ENCODE peak calls at places on chromosomes 4 and X, in ten cellular contexts. R is A549, S is AG09309, D is bronchial epithelial cell, Q is IMR-90, X is endothelial cell of umbilical vein, L is astrocyte, K is lung, B is neural progenitor cell, M is kidney. Y is an unnamed sample.

GRCh38 chrX:1412551-1413161 is 20.7 kb upstream of the SLC25A6 start:
- DNase-seq in K (no peak), M (peak; percentile 35), L (no peak), D (no peak), R (no peak), Q (no peak), B (no peak), X (no peak), S (no peak), Y (no peak)

GRCh38 chrX:49915352-49916222 is 6.8 kb upstream of the CLCN5 start:
- DNase-seq in K (peak; percentile 34), X (peak; percentile 49), D (peak; percentile 44), L (peak; percentile 21), S (peak; percentile 28), R (peak; percentile 39), Q (peak; percentile 62), M (no peak), B (peak; percentile 61), Y (peak; percentile 50)

GRCh38 chr4:11631416-11631815 is 202.7 kb upstream of the HS3ST1 start:
- DNase-seq in Q (peak; percentile 63), R (no peak), M (no peak), D (peak; percentile 97), K (no peak), S (no peak), B (no peak), X (no peak), L (no peak), Y (no peak)

GRCh38 chr4:60241886-60242285 is 958.2 kb upstream of the ADGRL3 start:
- DNase-seq in D (no peak), S (no peak), X (no peak), B (peak; percentile 41), L (no peak), K (no peak), M (no peak), R (no peak), Q (no peak), Y (no peak)

GRCh38 chrX:39214380-39215126 is 413.3 kb downstream of the MID1IP1 start:
- DNase-seq in R (no peak), B (peak; percentile 24), L (no peak), D (no peak), Q (no peak), X (no peak), K (no peak), M (no peak), S (no peak), Y (no peak)

GRCh38 chrX:43949669-43950068 is 23.5 kb downstream of the NDP start:
- DNase-seq in R (peak; percentile 40), L (no peak), M (peak; percentile 73), D (no peak), K (no peak), B (peak; percentile 78), Q (no peak), S (no peak), X (peak; percentile 5), Y (no peak)

GRCh38 chrX:43840265-43840664 is 42.0 kb downstream of the MAOB start:
- DNase-seq in X (no peak), M (no peak), R (no peak), S (no peak), K (no peak), D (peak; percentile 43), L (no peak), B (no peak), Q (no peak), Y (no peak)

GRCh38 chr4:55722132-55722531 is 86.0 kb upstream of the NMU start:
- DNase-seq in Q (no peak), M (no peak), K (no peak), X (no peak), D (no peak), L (no peak), R (no peak), S (no peak), B (no peak), Y (no peak)

GRCh38 chrX:84133023-84133422 is 55.0 kb downstream of the RPS6KA6 start:
- DNase-seq in M (no peak), B (no peak), L (peak; percentile 18), R (no peak), D (no peak), K (no peak), S (no peak), Q (peak; percentile 21), X (no peak), Y (peak; percentile 10)

GRCh38 chr4:102299708-102300107 is 45.6 kb downstream of the SLC39A8 start:
- DNase-seq in X (peak; percentile 37), B (peak; percentile 72), L (peak; percentile 49), D (peak; percentile 46), S (peak; percentile 23), M (no peak), R (peak; percentile 8), K (peak; percentile 49), Q (peak; percentile 11), Y (peak; percentile 61)

GRCh38 chrX:17078031-17078730 is 131.7 kb downstream of the REPS2 start:
- DNase-seq in S (peak; percentile 40), M (no peak), D (peak; percentile 22), L (peak; percentile 68), B (no peak), X (peak; percentile 26), R (no peak), Q (peak; percentile 13), K (no peak), Y (peak; percentile 58)

GRCh38 chr4:6373541-6374410 is 98.6 kb downstream of the PPP2R2C start:
- DNase-seq in K (no peak), R (no peak), S (no peak), M (peak; percentile 16), D (no peak), X (no peak), L (no peak), Q (no peak), B (no peak), Y (no peak)

GRCh38 chrX:120468825-120469525 is at the start of gene LAMP2:
- DNase-seq in M (peak; percentile 95), B (peak; percentile 94), R (peak; percentile 79), L (peak; percentile 82), X (peak; percentile 86), K (peak; percentile 89), Q (peak; percentile 86), S (no peak), D (peak; percentile 71), Y (peak; percentile 86)

GRCh38 chr4:1204828-1205591 is 32.6 kb upstream of the SPON2 start:
- DNase-seq in R (no peak), Q (no peak), S (no peak), X (no peak), L (no peak), B (no peak), K (no peak), M (peak; percentile 74), D (no peak), Y (no peak)

DNA sequence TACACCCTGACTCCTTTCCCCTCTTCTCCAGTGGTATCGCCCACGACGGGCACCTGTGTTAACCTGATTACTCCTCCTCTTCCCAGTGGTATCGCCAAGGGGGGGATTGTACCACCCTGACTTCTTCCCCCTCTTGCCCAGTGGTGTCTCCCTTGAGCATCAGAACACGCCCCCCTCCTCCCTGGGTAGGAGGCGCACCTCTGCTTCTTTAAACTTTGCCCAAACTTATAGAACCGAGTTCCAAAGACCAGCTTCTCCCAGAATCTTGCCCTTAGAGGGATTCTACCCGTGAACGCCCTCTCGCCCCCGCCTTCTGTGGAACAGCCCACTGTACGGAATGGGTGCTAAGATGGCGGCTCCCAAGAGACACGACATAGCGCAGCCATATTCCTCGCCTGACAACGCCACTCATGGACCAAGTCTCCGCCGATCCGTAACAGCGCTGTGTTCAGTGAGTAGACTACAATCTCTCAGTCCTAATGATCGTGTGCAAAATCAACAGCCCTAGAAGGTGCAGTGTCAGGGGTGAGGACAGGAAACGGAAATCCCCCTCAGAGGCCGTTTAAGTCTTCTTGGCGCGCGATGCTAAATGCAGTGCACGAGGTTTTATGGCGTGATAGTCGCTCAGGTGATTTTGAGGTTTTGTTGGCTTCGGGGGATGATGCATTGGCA is 4.2 kb upstream of the ZNF157 start:
- DNase-seq in R (peak; percentile 78), K (peak; percentile 54), L (peak; percentile 62), S (no peak), M (peak; percentile 84), Q (peak; percentile 57), D (peak; percentile 50), X (peak; percentile 62), B (peak; percentile 79), Y (peak; percentile 59)
- H3K4me3 ChIP-seq in R (peak overlapping the region; percentile 43), K (peak overlapping the region; percentile 18), L (peak overlapping the region; percentile 60), S (peak overlapping the region; percentile 40), M (peak overlapping the region; percentile 79), Q (peak overlapping the region; percentile 54), D (peak overlapping the region; percentile 15), X (no peak overlapping the region), B (peak overlapping the region; percentile 60), Y (peak overlapping the region; percentile 52)

DNA sequence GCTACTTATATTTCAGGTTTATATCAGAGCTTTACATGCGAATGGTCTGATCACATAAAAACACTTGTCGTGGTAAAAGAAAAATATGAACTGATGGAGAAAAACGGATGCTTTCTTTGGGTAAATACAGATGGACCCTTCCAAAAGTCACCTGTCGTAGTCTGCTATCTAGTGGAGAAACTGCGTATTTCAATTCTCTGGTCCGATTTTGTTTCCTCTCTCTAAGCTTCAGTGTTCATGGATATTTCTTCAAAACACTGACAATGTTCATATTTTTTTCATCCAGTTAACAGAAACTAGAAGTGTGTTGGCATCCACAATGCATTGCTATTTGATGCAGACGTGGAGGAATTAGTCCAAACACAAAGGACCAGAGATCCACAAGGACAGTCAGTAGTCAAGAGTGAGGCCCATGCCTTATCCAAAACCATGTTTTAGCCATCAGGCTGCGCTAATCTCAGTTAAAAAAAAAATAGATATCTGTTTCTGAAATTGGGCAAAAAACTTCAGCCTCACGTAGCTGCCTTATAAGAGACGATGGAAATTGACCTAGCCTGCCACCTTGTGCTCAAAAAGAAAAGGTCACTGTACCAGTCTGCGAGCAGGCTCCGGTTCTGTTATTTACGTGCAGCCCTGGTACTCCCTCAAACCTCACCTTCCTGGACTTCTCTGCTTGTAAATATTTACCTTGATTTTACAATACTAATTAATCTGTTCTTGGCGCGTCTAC is 16.0 kb downstream of the MEPE start:
- DNase-seq in B (peak; percentile 71), M (no peak), S (peak; percentile 28), Q (peak; percentile 56), D (peak; percentile 61), R (peak; percentile 15), L (peak; percentile 37), X (peak; percentile 55), K (peak; percentile 51), Y (peak; percentile 72)
- TF ChIP-seq CTCF in B (peak; percentile 57), M (peak; percentile 71), S (peak; percentile 71), Q (peak; percentile 57), D (peak; percentile 67), R (peak; percentile 60), L (peak; percentile 50), X (peak; percentile 66), K (peak; percentile 20), Y (peak; percentile 74)

GRCh38 chr4:113355550-113356371 is 306.3 kb downstream of the ANK2 start:
- DNase-seq in B (no peak), X (peak; percentile 11), K (no peak), S (peak; percentile 59), L (peak; percentile 96), R (no peak), M (peak; percentile 55), Q (peak; percentile 90), D (peak; percentile 87), Y (peak; percentile 91)
- H3K4me3 ChIP-seq in B (no peak overlapping the region), X (no peak overlapping the region), K (no peak overlapping the region), S (no peak overlapping the region), L (peak overlapping the region; percentile 35), R (no peak overlapping the region), M (no peak overlapping the region), Q (no peak overlapping the region), D (no peak overlapping the region), Y (no peak overlapping the region)

DNA sequence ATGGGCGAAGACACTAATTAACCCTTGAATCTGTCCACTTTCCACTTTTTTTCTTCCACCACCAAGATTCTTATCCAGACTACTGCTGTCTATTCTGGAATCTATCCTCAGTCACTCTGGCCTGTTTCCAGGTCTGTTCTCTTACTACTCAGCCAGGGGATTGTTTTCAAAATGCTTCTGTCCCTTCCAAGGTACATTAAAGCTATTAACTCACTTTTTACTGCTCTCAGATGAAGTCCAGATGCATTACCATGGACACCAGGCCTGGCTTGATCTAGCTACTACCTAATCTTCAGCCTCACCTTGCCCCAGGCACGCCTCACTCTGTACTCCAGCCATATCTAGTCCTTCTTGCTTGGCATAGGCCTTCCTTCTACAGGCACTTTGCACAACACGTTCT is 66.4 kb downstream of the GALNT7 start:
- DNase-seq in D (no peak), X (no peak), B (no peak), L (no peak), S (no peak), Q (no peak), R (no peak), K (no peak), M (no peak), Y (no peak)
- TF ChIP-seq CTCF in D (no peak), X (no peak), B (no peak), L (no peak), S (no peak), Q (no peak), R (no peak), K (no peak), M (no peak), Y (no peak)